ENCODE peak calls at places on chromosome X, in six cellular contexts. One of them, this sample, is unnamed.

GRCh38 chrX:140467211-140467610 is 37.7 kb downstream of the SOX3 start:
- DNase-seq in neural crest cell: no peak
- DNase-seq in CD4-positive, alpha-beta T cell: no peak
- DNase-seq in LHCN-M2: no peak
- DNase-seq in hepatocyte: no peak
- DNase-seq in stimulated activated CD8-positive, alpha-beta memory T cell treated with anti-CD3 and anti-CD28 coated beads, Interleukin-7, amount 100 ng/mL, for 1 hour: no peak
- DNase-seq in this sample: no peak

GRCh38 chrX:349702-350101 is 31.1 kb upstream of the GTPBP6 start:
- DNase-seq in neural crest cell: no peak
- DNase-seq in LHCN-M2: no peak
- DNase-seq in hepatocyte: no peak
- DNase-seq in stimulated activated CD8-positive, alpha-beta memory T cell treated with anti-CD3 and anti-CD28 coated beads, Interleukin-7, amount 100 ng/mL, for 1 hour: no peak
- DNase-seq in CD4-positive, alpha-beta T cell: no peak
- DNase-seq in this sample: no peak

GRCh38 chrX:150234126-150234525 is 129.0 kb upstream of the MAMLD1 start:
- DNase-seq in LHCN-M2: peak
- DNase-seq in neural crest cell: no peak
- DNase-seq in stimulated activated CD8-positive, alpha-beta memory T cell treated with anti-CD3 and anti-CD28 coated beads, Interleukin-7, amount 100 ng/mL, for 1 hour: no peak
- DNase-seq in hepatocyte: no peak
- DNase-seq in CD4-positive, alpha-beta T cell: no peak
- DNase-seq in this sample: no peak

GRCh38 chrX:155997436-155997835 is at the start of gene IL9R:
- DNase-seq in hepatocyte: no peak
- DNase-seq in stimulated activated CD8-positive, alpha-beta memory T cell treated with anti-CD3 and anti-CD28 coated beads, Interleukin-7, amount 100 ng/mL, for 1 hour: peak
- DNase-seq in neural crest cell: no peak
- DNase-seq in CD4-positive, alpha-beta T cell: no peak
- DNase-seq in LHCN-M2: no peak
- DNase-seq in this sample: no peak

GRCh38 chrX:20361081-20361889 is 94.6 kb upstream of the RPS6KA3 start:
- DNase-seq in CD4-positive, alpha-beta T cell: no peak
- DNase-seq in hepatocyte: peak
- DNase-seq in neural crest cell: no peak
- DNase-seq in stimulated activated CD8-positive, alpha-beta memory T cell treated with anti-CD3 and anti-CD28 coated beads, Interleukin-7, amount 100 ng/mL, for 1 hour: no peak
- DNase-seq in LHCN-M2: peak
- DNase-seq in this sample: no peak

GRCh38 chrX:13101439-13102139 is 57.2 kb upstream of the FAM9C start:
- DNase-seq in CD4-positive, alpha-beta T cell: peak
- DNase-seq in LHCN-M2: peak
- DNase-seq in hepatocyte: peak
- DNase-seq in neural crest cell: no peak
- DNase-seq in stimulated activated CD8-positive, alpha-beta memory T cell treated with anti-CD3 and anti-CD28 coated beads, Interleukin-7, amount 100 ng/mL, for 1 hour: no peak
- DNase-seq in this sample: no peak

GRCh38 chrX:21708116-21708515 is 49.8 kb downstream of the SMPX start:
- DNase-seq in LHCN-M2: no peak
- DNase-seq in stimulated activated CD8-positive, alpha-beta memory T cell treated with anti-CD3 and anti-CD28 coated beads, Interleukin-7, amount 100 ng/mL, for 1 hour: no peak
- DNase-seq in hepatocyte: no peak
- DNase-seq in CD4-positive, alpha-beta T cell: no peak
- DNase-seq in neural crest cell: no peak
- DNase-seq in this sample: no peak

GRCh38 chrX:153305941-153306464 is 15.6 kb downstream of the PNMA6F start:
- DNase-seq in CD4-positive, alpha-beta T cell: no peak
- DNase-seq in LHCN-M2: no peak
- DNase-seq in hepatocyte: no peak
- DNase-seq in stimulated activated CD8-positive, alpha-beta memory T cell treated with anti-CD3 and anti-CD28 coated beads, Interleukin-7, amount 100 ng/mL, for 1 hour: no peak
- DNase-seq in neural crest cell: no peak
- DNase-seq in this sample: no peak

GRCh38 chrX:21166302-21166982 is 207.8 kb upstream of the CNKSR2 start:
- DNase-seq in LHCN-M2: peak
- DNase-seq in hepatocyte: no peak
- DNase-seq in neural crest cell: no peak
- DNase-seq in CD4-positive, alpha-beta T cell: no peak
- DNase-seq in stimulated activated CD8-positive, alpha-beta memory T cell treated with anti-CD3 and anti-CD28 coated beads, Interleukin-7, amount 100 ng/mL, for 1 hour: no peak
- DNase-seq in this sample: no peak

GRCh38 chrX:46311581-46312120 is 233.6 kb downstream of the ZNF674 start:
- DNase-seq in hepatocyte: no peak
- DNase-seq in neural crest cell: no peak
- DNase-seq in stimulated activated CD8-positive, alpha-beta memory T cell treated with anti-CD3 and anti-CD28 coated beads, Interleukin-7, amount 100 ng/mL, for 1 hour: no peak
- DNase-seq in CD4-positive, alpha-beta T cell: no peak
- DNase-seq in LHCN-M2: peak
- DNase-seq in this sample: no peak

GRCh38 chrX:118839334-118839958 is 15.8 kb downstream of the ZCCHC12 start:
- DNase-seq in CD4-positive, alpha-beta T cell: peak
- DNase-seq in stimulated activated CD8-positive, alpha-beta memory T cell treated with anti-CD3 and anti-CD28 coated beads, Interleukin-7, amount 100 ng/mL, for 1 hour: peak
- DNase-seq in hepatocyte: peak
- DNase-seq in LHCN-M2: peak
- DNase-seq in neural crest cell: peak
- DNase-seq in this sample: peak

GRCh38 chrX:24805201-24805600 is 111.5 kb downstream of the POLA1 start:
- DNase-seq in neural crest cell: no peak
- DNase-seq in LHCN-M2: no peak
- DNase-seq in hepatocyte: no peak
- DNase-seq in stimulated activated CD8-positive, alpha-beta memory T cell treated with anti-CD3 and anti-CD28 coated beads, Interleukin-7, amount 100 ng/mL, for 1 hour: no peak
- DNase-seq in CD4-positive, alpha-beta T cell: no peak
- DNase-seq in this sample: no peak

GRCh38 chrX:152632445-152633097 is 5.1 kb upstream of the GABRQ start:
- DNase-seq in hepatocyte: peak
- DNase-seq in stimulated activated CD8-positive, alpha-beta memory T cell treated with anti-CD3 and anti-CD28 coated beads, Interleukin-7, amount 100 ng/mL, for 1 hour: no peak
- DNase-seq in neural crest cell: peak
- DNase-seq in LHCN-M2: peak
- DNase-seq in CD4-positive, alpha-beta T cell: no peak
- DNase-seq in this sample: peak

GRCh38 chrX:27444093-27444908 is 18.8 kb downstream of the PPP4R3C start:
- DNase-seq in hepatocyte: no peak
- DNase-seq in CD4-positive, alpha-beta T cell: no peak
- DNase-seq in LHCN-M2: no peak
- DNase-seq in neural crest cell: no peak
- DNase-seq in stimulated activated CD8-positive, alpha-beta memory T cell treated with anti-CD3 and anti-CD28 coated beads, Interleukin-7, amount 100 ng/mL, for 1 hour: no peak
- DNase-seq in this sample: no peak

GRCh38 chrX:119516157-119516702 is 48.0 kb downstream of the SLC25A5 start:
- DNase-seq in neural crest cell: peak
- DNase-seq in CD4-positive, alpha-beta T cell: peak
- DNase-seq in stimulated activated CD8-positive, alpha-beta memory T cell treated with anti-CD3 and anti-CD28 coated beads, Interleukin-7, amount 100 ng/mL, for 1 hour: no peak
- DNase-seq in LHCN-M2: peak
- DNase-seq in hepatocyte: peak
- DNase-seq in this sample: peak

GRCh38 chrX:25124391-25124790 is 108.6 kb upstream of the ARX start:
- DNase-seq in CD4-positive, alpha-beta T cell: no peak
- DNase-seq in hepatocyte: no peak
- DNase-seq in stimulated activated CD8-positive, alpha-beta memory T cell treated with anti-CD3 and anti-CD28 coated beads, Interleukin-7, amount 100 ng/mL, for 1 hour: no peak
- DNase-seq in LHCN-M2: no peak
- DNase-seq in neural crest cell: no peak
- DNase-seq in this sample: no peak

GRCh38 chrX:55450259-55450658 is 1.7 kb upstream of the MAGEH1 start:
- DNase-seq in LHCN-M2: no peak
- DNase-seq in stimulated activated CD8-positive, alpha-beta memory T cell treated with anti-CD3 and anti-CD28 coated beads, Interleukin-7, amount 100 ng/mL, for 1 hour: no peak
- DNase-seq in CD4-positive, alpha-beta T cell: no peak
- DNase-seq in hepatocyte: peak
- DNase-seq in neural crest cell: no peak
- DNase-seq in this sample: no peak

GRCh38 chrX:11558972-11559371 is 106.7 kb downstream of the ARHGAP6 start:
- DNase-seq in neural crest cell: no peak
- DNase-seq in stimulated activated CD8-positive, alpha-beta memory T cell treated with anti-CD3 and anti-CD28 coated beads, Interleukin-7, amount 100 ng/mL, for 1 hour: no peak
- DNase-seq in hepatocyte: peak
- DNase-seq in LHCN-M2: peak
- DNase-seq in CD4-positive, alpha-beta T cell: peak
- DNase-seq in this sample: peak

GRCh38 chrX:32877592-32877991 is 333.8 kb downstream of the DMD start:
- DNase-seq in hepatocyte: no peak
- DNase-seq in LHCN-M2: peak
- DNase-seq in stimulated activated CD8-positive, alpha-beta memory T cell treated with anti-CD3 and anti-CD28 coated beads, Interleukin-7, amount 100 ng/mL, for 1 hour: no peak
- DNase-seq in neural crest cell: no peak
- DNase-seq in CD4-positive, alpha-beta T cell: no peak
- DNase-seq in this sample: no peak

GRCh38 chrX:97039363-97040029 is 155.8 kb downstream of the RPA4 start:
- DNase-seq in CD4-positive, alpha-beta T cell: no peak
- DNase-seq in LHCN-M2: peak
- DNase-seq in neural crest cell: no peak
- DNase-seq in hepatocyte: peak
- DNase-seq in stimulated activated CD8-positive, alpha-beta memory T cell treated with anti-CD3 and anti-CD28 coated beads, Interleukin-7, amount 100 ng/mL, for 1 hour: no peak
- DNase-seq in this sample: no peak

GRCh38 chrX:24494544-24495113 is 29.5 kb downstream of the PDK3 start:
- DNase-seq in hepatocyte: peak
- DNase-seq in CD4-positive, alpha-beta T cell: no peak
- DNase-seq in stimulated activated CD8-positive, alpha-beta memory T cell treated with anti-CD3 and anti-CD28 coated beads, Interleukin-7, amount 100 ng/mL, for 1 hour: no peak
- DNase-seq in LHCN-M2: peak
- DNase-seq in neural crest cell: no peak
- DNase-seq in this sample: no peak